ENCODE peak calls at places on chromosomes 7 and 10, in five cellular contexts. Y is IMR-90, Q is foreskin keratinocyte, E is body of pancreas, D is cardiac muscle cell. O is an unnamed sample. For H3K4me1, the result is how much of the 10 kb centered on the place peaks cover.

GRCh38 chr10:26517141-26517890 is 79.2 kb downstream of the APBB1IP start:
- DNase-seq in D (no peak), E (no peak), Q (no peak), Y (peak), O (no peak)

GRCh38 chr7:105794741-105795729 is 81.4 kb downstream of the ATXN7L1 start:
- DNase-seq in Q (peak), D (no peak), Y (peak), E (peak), O (no peak)

GRCh38 chr10:128066954-128067382 is 59.3 kb downstream of the MKI67 start:
- DNase-seq in E (no peak), D (no peak), Y (no peak), Q (no peak), O (peak)

GRCh38 chr10:71150811-71151210 is 61.6 kb upstream of the UNC5B start:
- DNase-seq in D (no peak), Y (no peak), E (no peak), Q (no peak), O (no peak)

GRCh38 chr7:143271240-143271639 is 8.0 kb downstream of the GSTK1 start:
- DNase-seq in Y (no peak), D (no peak), Q (no peak), E (no peak), O (no peak)

GRCh38 chr7:139421123-139421522 is 61.4 kb downstream of the LUC7L2 start:
- DNase-seq in Y (no peak), D (no peak), Q (no peak), E (no peak), O (no peak)

GRCh38 chr10:84395581-84395980 is 67.2 kb downstream of the CCSER2 start:
- DNase-seq in Q (peak), D (no peak), E (no peak), Y (no peak), O (no peak)

GRCh38 chr10:72691470-72692056 is 380 bp upstream of the MCU start:
- DNase-seq in Y (peak), D (no peak), E (no peak), Q (peak), O (no peak)

GRCh38 chr10:6202098-6202683 is 541 bp upstream of the PFKFB3 start:
- DNase-seq in Q (no peak), E (no peak), D (no peak), Y (no peak), O (peak)

GRCh38 chr10:60257767-60258428 is 131.8 kb downstream of the ANK3 start:
- DNase-seq in Y (no peak), Q (no peak), D (no peak), E (no peak), O (no peak)

GRCh38 chr7:81183326-81183725 is 264.5 kb upstream of the SEMA3C start:
- DNase-seq in D (no peak), Q (no peak), Y (no peak), E (no peak), O (no peak)

GRCh38 chr7:104328970-104329825 is 795 bp downstream of the LHFPL3 start:
- DNase-seq in Y (no peak), Q (no peak), E (no peak), D (no peak), O (no peak)

GRCh38 chr7:127393370-127394058 is 1.0 kb upstream of the ZNF800 start:
- DNase-seq in Q (no peak), D (no peak), E (peak), Y (no peak), O (no peak)

GRCh38 chr7:50782376-50783208 is at the start of gene GRB10:
- DNase-seq in Y (peak), Q (no peak), D (peak), E (peak), O (peak)

GRCh38 chr10:58107506-58107905 is 160.2 kb downstream of the IPMK start:
- DNase-seq in D (no peak), Q (peak), Y (peak), E (no peak), O (no peak)

GRCh38 chr7:158614695-158615094 is 27.1 kb upstream of the PTPRN2 start:
- DNase-seq in E (no peak), D (no peak), Y (peak), Q (no peak), O (no peak)

GRCh38 chr10:5814110-5815107 is 1.2 kb upstream of the GDI2 start:
- DNase-seq in Y (peak), E (no peak), D (no peak), Q (no peak), O (no peak)

GRCh38 chr7:98982686-98983085 is 104.4 kb downstream of the TRRAP start:
- DNase-seq in Q (no peak), E (no peak), D (no peak), Y (no peak), O (no peak)

DNA sequence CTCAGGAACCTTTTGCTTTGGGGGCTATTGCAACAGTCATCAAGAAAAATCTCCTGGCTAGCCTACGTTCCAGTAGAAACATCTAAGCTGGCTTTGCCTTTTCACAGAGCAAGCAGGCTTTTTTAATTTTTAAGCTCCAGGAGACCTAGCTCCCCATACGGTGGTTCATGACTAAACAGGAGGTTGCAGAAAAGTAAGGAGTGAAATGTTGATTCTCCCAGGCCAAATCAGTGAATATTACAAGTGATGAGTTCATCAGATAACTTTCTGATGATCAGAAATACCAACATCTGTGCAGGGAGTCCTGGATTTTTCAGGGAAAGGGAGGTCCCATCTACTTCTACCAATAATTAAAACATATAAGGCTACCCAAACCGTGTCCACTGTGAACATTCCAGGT is 477.3 kb upstream of the CELF2 start:
- DNase-seq in Q (peak), D (no peak), E (no peak), Y (peak), O (no peak)
- H3K4me1 ChIP-seq in Q (under half), D (under half), E (under half), Y (under half), O (under half)

GRCh38 chr7:148750442-148751355 is 52.0 kb downstream of the CUL1 start:
- DNase-seq in D (no peak), Y (no peak), E (no peak), Q (no peak), O (no peak)

GRCh38 chr7:148746139-148746538 is 47.4 kb downstream of the CUL1 start:
- DNase-seq in E (no peak), Y (no peak), D (no peak), Q (no peak), O (no peak)

GRCh38 chr7:148753224-148753623 is 54.5 kb downstream of the CUL1 start:
- DNase-seq in Q (no peak), D (no peak), Y (peak), E (no peak), O (no peak)

DNA sequence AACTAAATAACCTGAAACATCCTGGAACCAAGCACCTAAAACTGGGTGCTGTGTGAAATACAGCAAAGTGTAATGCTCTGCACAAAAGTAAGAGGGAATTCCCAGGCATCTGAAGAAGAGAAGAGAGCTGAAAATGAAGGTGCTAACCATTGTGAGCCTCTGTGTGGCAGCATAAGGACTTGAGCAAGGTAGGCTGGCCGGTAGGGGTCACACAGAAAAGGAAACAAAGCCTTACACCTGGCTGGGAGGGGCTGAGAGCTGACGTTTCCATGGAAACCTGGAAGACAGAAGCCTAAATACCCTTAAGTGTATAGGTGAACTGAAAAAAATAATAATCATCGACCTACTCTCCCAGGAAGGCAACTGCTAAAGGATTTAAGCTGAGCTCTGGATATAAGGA is 48.6 kb downstream of the CUL1 start:
- DNase-seq in D (peak), Q (peak), E (peak), Y (no peak), O (no peak)
- TF ChIP-seq CTCF in D (no peak), Q (peak), E (no peak), Y (no peak), O (no peak)

GRCh38 chr7:3140834-3141233 is 97.2 kb upstream of the CARD11 start:
- DNase-seq in E (no peak), D (no peak), Y (no peak), Q (no peak), O (no peak)
- H3K4me1 ChIP-seq in E (under half), D (under half), Y (under half), Q (under half), O (under half)

GRCh38 chr10:79638318-79638717 is 27.6 kb downstream of the SFTPA1 start:
- DNase-seq in Y (no peak), D (no peak), Q (no peak), E (no peak), O (no peak)
- TF ChIP-seq CTCF in Y (no peak), D (no peak), Q (no peak), E (no peak), O (no peak)

DNA sequence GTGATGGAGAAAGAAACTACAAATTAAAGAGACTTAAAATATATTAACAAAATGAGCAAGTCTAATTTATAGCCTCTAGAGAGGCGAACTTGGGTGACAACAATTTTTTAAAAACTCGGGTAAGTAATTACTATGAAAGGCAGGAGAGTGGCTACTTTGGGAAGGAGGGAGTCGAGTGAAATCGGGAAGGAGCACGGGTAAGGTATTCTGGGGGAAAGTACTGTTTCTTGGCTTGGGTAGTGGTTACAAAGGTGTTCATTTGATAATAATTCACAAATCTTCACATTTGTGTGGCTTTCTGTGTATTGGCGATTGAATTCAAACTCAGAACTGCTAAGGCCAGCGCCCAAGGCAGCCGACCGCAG is 32.9 kb upstream of the GRID1 start:
- DNase-seq in Q (no peak), Y (no peak), E (no peak), D (no peak), O (no peak)
- H3K4me1 ChIP-seq in Q (under half), Y (under half), E (under half), D (under half), O (under half)

GRCh38 chr7:33674804-33675411 is 230.4 kb upstream of the BMPER start:
- DNase-seq in D (no peak), E (no peak), Q (no peak), Y (no peak), O (no peak)
- TF ChIP-seq CTCF in D (no peak), E (no peak), Q (no peak), Y (no peak), O (no peak)

DNA sequence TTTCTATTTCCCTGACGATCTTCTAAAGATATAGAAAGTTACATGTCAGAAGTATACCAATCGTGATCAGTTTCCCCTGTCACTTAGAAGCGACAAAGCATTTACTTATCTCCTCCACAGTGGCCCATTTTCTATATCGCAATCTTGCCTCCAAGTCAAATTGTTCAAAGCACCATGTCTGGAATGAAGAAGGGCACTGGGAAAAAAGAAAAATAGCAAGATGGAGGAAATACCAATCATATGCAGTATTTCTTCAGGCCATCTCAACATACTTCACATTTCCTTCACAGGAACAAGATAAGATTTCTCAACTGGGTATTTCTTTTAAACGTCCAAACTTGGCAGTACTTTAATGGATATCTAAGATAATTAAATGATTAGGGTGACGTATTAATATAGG is 63.3 kb upstream of the IL6 start:
- DNase-seq in Y (no peak), Q (no peak), D (no peak), E (no peak), O (no peak)
- H3K4me1 ChIP-seq in Y (under half), Q (under half), D (under half), E (under half), O (under half)

O was measured in ascending aorta.